ENCODE peak calls at places on chromosomes 5 and 9, in seven cellular contexts. G is right lobe of liver; H is CD4-positive, alpha-beta T cell; T is CD8-positive, alpha-beta T cell; A is GM23338; J is coronary artery; C is AG04450. D is an unnamed sample.

GRCh38 chr9:79691496-79691895 is 119.7 kb downstream of the TLE4 start:
- DNase-seq in A (no peak), H (no peak), J (no peak), C (no peak), T (no peak), G (no peak), D (no peak)

GRCh38 chr5:39995990-39996389 is 571.2 kb upstream of the DAB2 start:
- DNase-seq in J (no peak), H (no peak), T (no peak), G (no peak), C (no peak), A (no peak), D (no peak)

GRCh38 chr5:29790281-29790680 is 1403.2 kb upstream of the CDH6 start:
- DNase-seq in T (no peak), H (no peak), C (no peak), J (no peak), A (no peak), G (no peak), D (no peak)

GRCh38 chr9:214488-215448 is at the start of gene DOCK8:
- DNase-seq in G (peak), A (peak), C (no peak), T (peak), H (peak), J (no peak), D (peak)

GRCh38 chr9:20597862-20598261 is 24.4 kb downstream of the MLLT3 start:
- DNase-seq in C (no peak), H (no peak), T (no peak), G (no peak), J (no peak), A (no peak), D (no peak)

GRCh38 chr9:122213589-122214413 is 15.0 kb downstream of the LHX6 start:
- DNase-seq in J (no peak), A (peak), H (peak), C (no peak), T (peak), G (no peak), D (no peak)

GRCh38 chr9:78866228-78867132 is 569.6 kb downstream of the PSAT1 start:
- DNase-seq in C (peak), A (no peak), G (no peak), J (no peak), T (no peak), H (no peak), D (no peak)

GRCh38 chr5:170917113-170917512 is 55.3 kb downstream of the RANBP17 start:
- DNase-seq in A (no peak), G (no peak), T (no peak), H (no peak), J (no peak), C (no peak), D (no peak)

GRCh38 chr9:100485196-100485595 is 12.2 kb downstream of the TMEFF1 start:
- DNase-seq in G (no peak), T (no peak), C (no peak), J (no peak), A (no peak), H (no peak), D (no peak)

GRCh38 chr5:35651002-35651756 is 33.5 kb downstream of the SPEF2 start:
- DNase-seq in J (no peak), A (peak), G (peak), T (peak), C (peak), H (peak), D (no peak)

GRCh38 chr5:76690027-76690679 is 25.8 kb upstream of the F2R start:
- DNase-seq in C (no peak), G (no peak), J (no peak), A (no peak), H (no peak), T (no peak), D (no peak)

GRCh38 chr5:124949862-124950261 is 203.4 kb upstream of the ZNF608 start:
- DNase-seq in T (no peak), H (no peak), G (no peak), C (no peak), J (no peak), A (no peak), D (no peak)

GRCh38 chr5:20559845-20560244 is 571.8 kb upstream of the CDH18 start:
- DNase-seq in C (no peak), G (no peak), T (no peak), H (no peak), J (no peak), A (no peak), D (no peak)

GRCh38 chr5:175795959-175796358 is 75.4 kb upstream of the CPLX2 start:
- DNase-seq in T (no peak), J (no peak), C (no peak), G (no peak), H (no peak), A (no peak), D (no peak)

GRCh38 chr5:61423487-61424157 is 91.6 kb downstream of the ZSWIM6 start:
- DNase-seq in A (no peak), C (no peak), J (no peak), T (no peak), G (no peak), H (no peak), D (no peak)

GRCh38 chr9:126704157-126704941 is 90.6 kb downstream of the LMX1B start:
- DNase-seq in G (peak), C (no peak), A (no peak), T (peak), J (no peak), H (no peak), D (no peak)

GRCh38 chr5:180869587-180869986 is 8.5 kb upstream of the ZFP62 start:
- DNase-seq in G (no peak), H (no peak), T (no peak), A (no peak), J (no peak), C (no peak), D (no peak)

GRCh38 chr5:10709933-10710332 is 51.1 kb downstream of the DAP start:
- DNase-seq in C (no peak), G (no peak), H (no peak), A (no peak), J (no peak), T (no peak), D (no peak)

GRCh38 chr5:167339205-167339604 is 952.2 kb upstream of the WWC1 start:
- DNase-seq in T (no peak), J (no peak), H (no peak), G (no peak), A (no peak), C (no peak), D (no peak)

GRCh38 chr5:32613050-32613672 is 27.8 kb downstream of the SUB1 start:
- DNase-seq in C (peak), T (peak), J (peak), G (peak), A (peak), H (peak), D (no peak)

GRCh38 chr9:76313771-76314170 is 80.5 kb downstream of the RFK start:
- DNase-seq in C (no peak), A (no peak), H (no peak), G (no peak), T (no peak), J (no peak), D (no peak)

GRCh38 chr5:130116431-130116830 is 212.2 kb downstream of the CHSY3 start:
- DNase-seq in J (no peak), T (no peak), A (no peak), C (no peak), H (no peak), G (no peak), D (no peak)

GRCh38 chr5:43515678-43516048 is 715 bp upstream of the C5orf34 start:
- DNase-seq in A (no peak), H (no peak), C (no peak), G (no peak), J (no peak), T (no peak), D (no peak)

GRCh38 chr5:106376522-106376921 is 1294.2 kb downstream of the EFNA5 start:
- DNase-seq in C (no peak), T (no peak), G (no peak), H (no peak), A (no peak), J (no peak), D (no peak)

GRCh38 chr9:94725293-94725692 is 1.2 kb upstream of the AOPEP start:
- DNase-seq in A (no peak), T (no peak), J (no peak), H (no peak), C (no peak), G (no peak), D (no peak)

GRCh38 chr9:105439428-105439827 is 8.4 kb upstream of the FSD1L start:
- DNase-seq in A (no peak), G (no peak), T (no peak), C (no peak), H (no peak), J (no peak), D (no peak)

GRCh38 chr5:36238896-36239295 is 2.8 kb downstream of the NADK2 start:
- DNase-seq in G (no peak), C (no peak), H (no peak), J (no peak), T (no peak), A (no peak), D (no peak)

GRCh38 chr5:1973391-1974013 is 90.8 kb upstream of the IRX4 start:
- DNase-seq in C (no peak), T (no peak), A (no peak), H (no peak), G (no peak), J (no peak), D (no peak)

GRCh38 chr9:127390563-127390962 is 6.4 kb upstream of the SLC2A8 start:
- DNase-seq in A (no peak), G (no peak), T (no peak), J (peak), C (no peak), H (no peak), D (no peak)

GRCh38 chr9:132878695-132879064 is at the start of gene SPACA9:
- DNase-seq in A (peak), T (peak), H (peak), G (peak), J (peak), C (no peak), D (peak)

GRCh38 chr5:159655757-159656409 is 260.4 kb upstream of the ADRA1B start:
- DNase-seq in T (no peak), H (no peak), J (no peak), C (no peak), G (no peak), A (no peak), D (no peak)

GRCh38 chr9:134717056-134717455 is 75.5 kb downstream of the COL5A1 start:
- DNase-seq in A (no peak), G (no peak), T (no peak), C (no peak), H (no peak), J (no peak), D (no peak)

GRCh38 chr5:14449052-14449661 is 132.4 kb upstream of the OTULINL start:
- DNase-seq in G (no peak), A (no peak), H (no peak), T (no peak), C (peak), J (no peak), D (no peak)

GRCh38 chr5:30832519-30832918 is 361.0 kb upstream of the CDH6 start:
- DNase-seq in J (no peak), G (no peak), C (no peak), H (no peak), A (no peak), T (no peak), D (no peak)

GRCh38 chr9:38441347-38442085 is 17.3 kb upstream of the IGFBPL1 start:
- DNase-seq in J (no peak), A (no peak), C (no peak), G (no peak), T (no peak), H (no peak), D (no peak)

GRCh38 chr5:134371834-134372340 is 518 bp downstream of the UBE2B start:
- DNase-seq in A (peak), J (peak), G (peak), C (no peak), T (peak), H (no peak), D (peak)
- TF ChIP-seq CTCF in A (no peak), J (no peak), G (no peak), C (no peak), T (no peak), H (no peak), D (no peak)

GRCh38 chr5:134564396-134564795 is 38.9 kb downstream of the JADE2 start:
- DNase-seq in G (no peak), H (no peak), T (no peak), A (no peak), C (no peak), J (no peak), D (peak)

GRCh38 chr5:134563962-134564361 is 38.5 kb downstream of the JADE2 start:
- DNase-seq in A (no peak), H (no peak), G (no peak), T (no peak), C (no peak), J (no peak), D (no peak)

GRCh38 chr5:134560698-134561097 is 35.2 kb downstream of the JADE2 start:
- DNase-seq in H (no peak), T (no peak), G (no peak), C (no peak), A (no peak), J (no peak), D (no peak)

GRCh38 chr5:134559672-134560071 is 34.2 kb downstream of the JADE2 start:
- DNase-seq in C (no peak), H (no peak), G (no peak), T (no peak), J (no peak), A (no peak), D (peak)

GRCh38 chr5:134561871-134562296 is 36.4 kb downstream of the JADE2 start:
- DNase-seq in C (no peak), A (peak), J (no peak), T (no peak), H (no peak), G (no peak), D (no peak)
- TF ChIP-seq CTCF in C (peak), A (peak), J (no peak), T (no peak), H (no peak), G (peak), D (peak)

DNA sequence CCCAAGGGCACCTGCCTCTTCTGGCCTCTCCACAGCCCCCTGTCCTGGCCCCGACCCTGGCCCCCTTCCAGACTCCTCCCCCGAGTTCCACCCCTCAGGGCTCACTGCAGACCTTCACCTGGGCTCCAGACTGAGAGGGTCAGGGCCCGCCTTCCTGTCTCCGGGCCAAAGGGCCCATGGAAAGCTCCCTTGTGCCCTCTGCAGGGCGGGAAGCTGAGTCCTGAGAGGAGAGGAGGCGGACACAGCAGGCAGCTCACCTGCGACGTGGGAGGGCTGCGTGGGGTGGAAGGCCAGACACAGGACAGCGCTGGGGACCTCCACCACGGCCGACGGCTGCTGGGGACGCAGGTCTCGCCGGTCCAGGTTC is 20.6 kb downstream of the DYNC2I2 start:
- DNase-seq in A (peak), J (no peak), H (no peak), C (no peak), T (no peak), G (peak), D (peak)
- TF ChIP-seq CTCF in A (peak), J (no peak), H (no peak), C (peak), T (no peak), G (peak), D (no peak)

GRCh38 chr5:139090566-139090965 is 107.6 kb downstream of the SIL1 start:
- DNase-seq in G (no peak), H (no peak), C (no peak), A (no peak), J (no peak), T (no peak), D (no peak)

GRCh38 chr5:139094154-139095131 is 103.7 kb downstream of the SIL1 start:
- DNase-seq in G (no peak), J (no peak), T (no peak), C (no peak), A (no peak), H (no peak), D (no peak)

GRCh38 chr5:139092741-139093140 is 105.4 kb downstream of the SIL1 start:
- DNase-seq in A (no peak), T (no peak), H (no peak), G (no peak), C (no peak), J (no peak), D (no peak)

GRCh38 chr5:139088024-139088423 is 110.1 kb downstream of the SIL1 start:
- DNase-seq in A (no peak), H (no peak), J (no peak), T (no peak), C (no peak), G (no peak), D (no peak)

GRCh38 chr5:139091439-139092156 is 106.6 kb downstream of the SIL1 start:
- DNase-seq in J (no peak), C (no peak), H (no peak), A (no peak), G (no peak), T (no peak), D (no peak)
- TF ChIP-seq CTCF in J (no peak), C (peak), H (no peak), A (peak), G (peak), T (no peak), D (no peak)

DNA sequence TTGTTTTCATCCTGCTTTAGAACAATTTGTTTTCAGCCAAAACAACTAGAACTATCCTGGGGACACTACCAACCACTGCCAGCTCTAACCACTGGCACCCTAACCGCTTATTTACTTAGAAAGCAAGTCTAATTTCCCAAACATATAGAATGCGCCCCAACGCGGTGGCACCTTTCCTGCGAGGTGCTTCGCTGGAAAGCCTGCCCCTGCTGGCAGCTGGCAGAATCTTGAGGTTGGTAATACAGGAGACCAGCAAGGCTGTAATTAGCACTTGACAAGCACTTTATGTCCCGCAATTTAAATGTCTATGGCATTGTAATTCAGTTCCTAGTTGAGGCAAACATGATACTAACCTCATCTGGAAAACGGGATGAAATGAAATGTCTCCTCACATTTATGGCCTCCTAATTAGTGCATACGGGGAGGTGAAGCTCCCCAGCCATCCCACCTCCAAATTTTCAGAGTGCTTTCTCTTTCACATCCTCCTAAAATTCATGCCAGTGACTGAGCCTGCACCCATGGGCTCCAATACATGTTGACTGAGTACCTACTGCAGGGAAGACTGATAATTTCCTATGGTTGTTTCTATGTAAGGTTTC is 30.4 kb downstream of the GABBR2 start:
- DNase-seq in C (no peak), A (peak), H (no peak), T (no peak), G (no peak), J (no peak), D (no peak)
- TF ChIP-seq CTCF in C (peak), A (peak), H (no peak), T (no peak), G (no peak), J (no peak), D (peak)

DNA sequence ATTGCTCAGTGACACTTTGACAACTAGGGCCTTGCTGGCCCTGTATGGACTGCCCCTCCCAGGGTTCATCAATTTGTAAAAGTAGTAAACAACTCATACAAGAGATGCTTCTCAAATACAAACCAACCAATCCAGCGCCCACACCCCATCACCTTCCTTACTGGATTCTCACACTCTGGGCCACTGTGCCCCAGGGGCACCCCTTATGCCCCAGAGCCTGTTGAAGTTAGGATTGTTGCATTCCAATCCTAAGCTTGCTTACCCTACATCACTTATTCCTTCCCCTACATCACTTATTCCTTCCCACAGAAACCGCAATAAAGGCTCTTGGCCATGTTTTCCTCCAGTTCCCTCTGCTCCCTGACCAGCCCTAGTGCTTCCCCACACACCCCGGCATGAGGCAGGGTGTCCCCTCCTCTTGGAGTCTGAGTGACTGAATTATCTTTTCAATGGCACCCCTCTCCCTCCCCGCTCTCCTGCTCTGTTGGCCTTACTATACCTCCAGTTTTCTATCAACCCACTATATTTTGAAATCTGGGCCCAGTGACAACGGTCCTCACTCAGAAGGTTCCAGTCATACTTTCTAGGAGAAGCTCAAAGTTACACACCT is 182.4 kb upstream of the S1PR3 start:
- DNase-seq in C (no peak), G (no peak), A (no peak), H (no peak), J (peak), T (no peak), D (no peak)
- TF ChIP-seq CTCF in C (no peak), G (no peak), A (no peak), H (no peak), J (no peak), T (no peak), D (no peak)

GRCh38 chr5:142364251-142365145 is 39.7 kb upstream of the SPRY4 start:
- DNase-seq in H (no peak), A (peak), C (no peak), G (peak), J (no peak), T (no peak), D (no peak)
- TF ChIP-seq CTCF in H (no peak), A (no peak), C (no peak), G (no peak), J (no peak), T (no peak), D (no peak)

DNA sequence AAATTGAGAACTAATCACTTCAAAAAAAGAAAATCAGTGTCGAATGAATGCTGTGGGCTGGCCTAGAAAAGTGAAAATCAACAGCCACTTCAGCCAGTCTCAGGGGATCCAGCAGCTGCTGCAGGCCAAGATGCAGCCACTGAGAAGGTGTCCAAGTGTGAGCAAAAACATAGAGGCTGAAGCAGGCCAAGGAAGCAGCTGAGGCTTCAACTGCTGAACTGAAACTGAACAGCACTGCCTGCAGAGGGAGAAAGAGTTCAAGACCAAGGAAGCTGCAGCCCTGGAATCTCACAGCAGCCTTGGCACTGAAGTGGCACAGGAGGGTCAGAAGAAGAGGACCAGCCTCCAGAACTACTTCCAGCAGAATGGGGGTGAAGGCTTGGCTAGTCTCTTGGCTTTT is 15.8 kb upstream of the SLC36A3 start:
- DNase-seq in J (no peak), T (no peak), H (no peak), C (no peak), A (peak), G (no peak), D (no peak)
- TF ChIP-seq CTCF in J (no peak), T (no peak), H (no peak), C (peak), A (peak), G (no peak), D (no peak)